ENCODE peak calls at places on chromosomes 2 and 18, in four cellular contexts. L is B cell; B is stimulated activated CD4-positive, alpha-beta T cell treated with anti-CD3 and anti-CD28 coated beads, Interleukin-2, amount 100 ng/mL, for 4 hours; J is ACHN. Y is an unnamed sample.
A peak's percentile ranks its signal among the peaks of the same experiment; 100 is the strongest.

GRCh38 chr2:110017-110416 is 63.7 kb upstream of the FAM110C start:
- DNase-seq in L (no peak), B (no peak), J (no peak), Y (no peak)

GRCh38 chr18:79529296-79529695 is 133.6 kb downstream of the NFATC1 start:
- DNase-seq in L (no peak), B (no peak), J (no peak), Y (no peak)

GRCh38 chr2:222451270-222451674 is 26.9 kb downstream of the SGPP2 start:
- DNase-seq in L (no peak), B (no peak), J (no peak), Y (no peak)

GRCh38 chr2:190121971-190122370 is 59.4 kb upstream of the MSTN start:
- DNase-seq in L (no peak), B (no peak), J (peak; percentile 35), Y (peak; percentile 16)

GRCh38 chr2:176535480-176536113 is 266.4 kb downstream of the MTX2 start:
- DNase-seq in L (no peak), B (no peak), J (no peak), Y (no peak)

GRCh38 chr2:225041210-225041870 is 928 bp downstream of the DOCK10 start:
- DNase-seq in L (peak; percentile 78), B (peak; percentile 48), J (peak; percentile 28), Y (peak; percentile 24)

GRCh38 chr2:3611136-3611535 is 16.2 kb downstream of the COLEC11 start:
- DNase-seq in L (no peak), B (no peak), J (no peak), Y (no peak)

GRCh38 chr2:14828223-14828622 is 195.7 kb downstream of the LRATD1 start:
- DNase-seq in L (no peak), B (no peak), J (no peak), Y (no peak)

GRCh38 chr2:144011098-144011497 is 508.8 kb downstream of the ZEB2 start:
- DNase-seq in L (no peak), B (no peak), J (no peak), Y (no peak)

GRCh38 chr2:152548996-152549395 is 168.3 kb downstream of the PRPF40A start:
- DNase-seq in L (no peak), B (no peak), J (no peak), Y (no peak)

GRCh38 chr2:161709428-161709827 is 85.2 kb downstream of the SLC4A10 start:
- DNase-seq in L (no peak), B (no peak), J (peak; percentile 24), Y (no peak)

GRCh38 chr2:56523815-56524214 is 340.0 kb downstream of the CCDC85A start:
- DNase-seq in L (no peak), B (no peak), J (no peak), Y (no peak)

GRCh38 chr2:128536925-128537620 is 218.4 kb upstream of the HS6ST1 start:
- DNase-seq in L (no peak), B (no peak), J (no peak), Y (peak; percentile 98)

GRCh38 chr2:1538663-1539062 is 125.4 kb downstream of the TPO start:
- DNase-seq in L (no peak), B (no peak), J (peak; percentile 64), Y (no peak)

GRCh38 chr18:2939317-2939716 is 73.6 kb downstream of the LPIN2 start:
- DNase-seq in L (no peak), B (no peak), J (peak; percentile 85), Y (no peak)

GRCh38 chr2:190859347-190860297 is 21.0 kb upstream of the GLS start:
- DNase-seq in L (no peak), B (no peak), J (peak; percentile 76), Y (no peak)

GRCh38 chr2:172425336-172425735 is 2.0 kb upstream of the ITGA6 start:
- DNase-seq in L (no peak), B (no peak), J (no peak), Y (no peak)

GRCh38 chr2:120850551-120850950 is 114.9 kb downstream of the GLI2 start:
- DNase-seq in L (no peak), B (no peak), J (no peak), Y (no peak)

GRCh38 chr18:355678-356077 is 87.8 kb upstream of the THOC1 start:
- DNase-seq in L (no peak), B (no peak), J (no peak), Y (no peak)

GRCh38 chr2:179677148-179677688 is 184.2 kb downstream of the ZNF385B start:
- DNase-seq in L (no peak), B (no peak), J (no peak), Y (no peak)

GRCh38 chr2:175612280-175612679 is 389.8 kb downstream of the LNPK start:
- DNase-seq in L (no peak), B (no peak), J (no peak), Y (no peak)

GRCh38 chr2:109388018-109388417 is 225.7 kb downstream of the SEPTIN10 start:
- DNase-seq in L (no peak), B (no peak), J (no peak), Y (no peak)

GRCh38 chr18:48037481-48038271 is 107.2 kb upstream of the SMAD2 start:
- DNase-seq in L (no peak), B (no peak), J (no peak), Y (no peak)

GRCh38 chr2:4246364-4247131 is 543.2 kb downstream of the DCDC2C start:
- DNase-seq in L (no peak), B (no peak), J (no peak), Y (no peak)

GRCh38 chr2:237875234-237876055 is 16.0 kb downstream of the RAMP1 start:
- DNase-seq in L (peak; percentile 20), B (no peak), J (no peak), Y (no peak)

GRCh38 chr2:44959855-44960254 is 18.4 kb downstream of the SIX3 start:
- DNase-seq in L (no peak), B (no peak), J (no peak), Y (no peak)

GRCh38 chr2:8045081-8045614 is 636.7 kb upstream of the ID2 start:
- DNase-seq in L (no peak), B (no peak), J (no peak), Y (no peak)

GRCh38 chr2:62030902-62031301 is 125.4 kb downstream of the COMMD1 start:
- DNase-seq in L (no peak), B (no peak), J (no peak), Y (no peak)

GRCh38 chr18:68660355-68661183 is 54.3 kb downstream of the TMX3 start:
- DNase-seq in L (no peak), B (no peak), J (peak; percentile 36), Y (peak; percentile 35)

GRCh38 chr2:235669269-235669831 is 175.5 kb downstream of the AGAP1 start:
- DNase-seq in L (no peak), B (no peak), J (peak; percentile 80), Y (peak; percentile 24)

GRCh38 chr2:98912221-98912851 is 23.7 kb downstream of the CRACDL start:
- DNase-seq in L (no peak), B (no peak), J (peak; percentile 94), Y (peak; percentile 75)

GRCh38 chr2:228164718-228165117 is 16.8 kb downstream of the SPHKAP start:
- DNase-seq in L (no peak), B (no peak), J (no peak), Y (no peak)

GRCh38 chr2:218127929-218128455 is 2.2 kb downstream of the CXCR2 start:
- DNase-seq in L (no peak), B (no peak), J (no peak), Y (no peak)

GRCh38 chr2:181886192-181886591 is 5.3 kb upstream of the ITPRID2 start:
- DNase-seq in L (no peak), B (no peak), J (no peak), Y (no peak)

GRCh38 chr2:226411727-226412360 is 387.8 kb downstream of the IRS1 start:
- DNase-seq in L (no peak), B (no peak), J (peak; percentile 65), Y (no peak)

GRCh38 chr2:102839668-102840388 is 78.0 kb downstream of the TMEM182 start:
- DNase-seq in L (peak; percentile 36), B (no peak), J (peak; percentile 61), Y (peak; percentile 36)

GRCh38 chr2:61911510-61911909 is 6.0 kb downstream of the COMMD1 start:
- DNase-seq in L (no peak), B (no peak), J (peak; percentile 33), Y (no peak)

GRCh38 chr2:150100834-150101233 is 386.6 kb downstream of the RND3 start:
- DNase-seq in L (no peak), B (no peak), J (no peak), Y (no peak)

GRCh38 chr2:65366595-65367125 is 65.7 kb downstream of the SPRED2 start:
- DNase-seq in L (no peak), B (no peak), J (peak; percentile 95), Y (peak; percentile 92)